ENCODE peak calls at places on chromosomes 6 and 20, in six cellular contexts. One of them, this sample, is unnamed.

GRCh38 chr6:7159790-7160525 is 52.2 kb downstream of the RREB1 start:
- DNase-seq in GM12892: no peak
- DNase-seq in RCC 7860: no peak
- DNase-seq in Right ventricle myocardium superior: no peak
- DNase-seq in breast epithelium: no peak
- DNase-seq in AG08396: no peak
- DNase-seq in this sample: no peak

GRCh38 chr20:22584630-22584921 is 204 bp upstream of the FOXA2 start:
- DNase-seq in GM12892: no peak
- DNase-seq in RCC 7860: no peak
- DNase-seq in Right ventricle myocardium superior: no peak
- DNase-seq in breast epithelium: no peak
- DNase-seq in AG08396: no peak
- DNase-seq in this sample: no peak

GRCh38 chr6:115691433-115691832 is 369.3 kb downstream of the FRK start:
- DNase-seq in GM12892: no peak
- DNase-seq in RCC 7860: no peak
- DNase-seq in Right ventricle myocardium superior: no peak
- DNase-seq in breast epithelium: no peak
- DNase-seq in AG08396: no peak
- DNase-seq in this sample: no peak

GRCh38 chr20:50931306-50932015 is at the start of gene ADNP:
- DNase-seq in GM12892: peak
- DNase-seq in RCC 7860: peak
- DNase-seq in Right ventricle myocardium superior: peak
- DNase-seq in breast epithelium: peak
- DNase-seq in AG08396: peak
- DNase-seq in this sample: peak

GRCh38 chr6:30207619-30208295 is 5.4 kb downstream of the TRIM26 start:
- DNase-seq in GM12892: no peak
- DNase-seq in RCC 7860: no peak
- DNase-seq in Right ventricle myocardium superior: no peak
- DNase-seq in breast epithelium: no peak
- DNase-seq in AG08396: no peak
- DNase-seq in this sample: peak

GRCh38 chr20:2084703-2085102 is 16.9 kb upstream of the STK35 start:
- DNase-seq in GM12892: no peak
- DNase-seq in RCC 7860: no peak
- DNase-seq in Right ventricle myocardium superior: no peak
- DNase-seq in breast epithelium: no peak
- DNase-seq in AG08396: no peak
- DNase-seq in this sample: peak

GRCh38 chr6:105753184-105754097 is 332.7 kb upstream of the PRDM1 start:
- DNase-seq in GM12892: no peak
- DNase-seq in RCC 7860: no peak
- DNase-seq in Right ventricle myocardium superior: no peak
- DNase-seq in breast epithelium: no peak
- DNase-seq in AG08396: peak
- DNase-seq in this sample: peak

GRCh38 chr6:16739329-16739801 is 21.9 kb downstream of the ATXN1 start:
- DNase-seq in GM12892: no peak
- DNase-seq in RCC 7860: peak
- DNase-seq in Right ventricle myocardium superior: no peak
- DNase-seq in breast epithelium: peak
- DNase-seq in AG08396: no peak
- DNase-seq in this sample: no peak